ENCODE peak calls at places on chromosomes 5 and 9, in five cellular contexts. T, V, F, Y and U are unnamed samples.

GRCh38 chr9:34382879-34383278 is 6.2 kb upstream of the MYORG start:
- DNase-seq in F (no peak), T (no peak), Y (no peak), V (no peak), U (no peak)

GRCh38 chr5:154298060-154298459 is 107.5 kb downstream of the GALNT10 start:
- DNase-seq in T (no peak), V (no peak), Y (no peak), F (no peak), U (no peak)

GRCh38 chr5:181197326-181197951 is 7.6 kb downstream of the TRIM7 start:
- DNase-seq in Y (no peak), T (no peak), F (no peak), V (no peak), U (no peak)

GRCh38 chr5:88883566-88884434 is 816 bp upstream of the MEF2C start:
- DNase-seq in T (peak), F (peak), V (peak), Y (peak), U (peak)

GRCh38 chr5:85453026-85453349 is 1068.3 kb upstream of the EDIL3 start:
- DNase-seq in Y (peak), V (no peak), T (no peak), F (no peak), U (peak)

GRCh38 chr5:7850533-7851239 is at the start of gene CFAP90:
- DNase-seq in T (peak), Y (peak), F (peak), V (peak), U (peak)

GRCh38 chr5:141496038-141496437 is 7.2 kb downstream of the PCDHGC5 start:
- DNase-seq in Y (no peak), F (no peak), T (no peak), V (peak), U (no peak)

GRCh38 chr9:93681316-93682154 is 105.2 kb downstream of the PHF2 start:
- DNase-seq in F (peak), V (no peak), T (peak), Y (peak), U (no peak)

GRCh38 chr5:38207343-38207742 is 51.0 kb upstream of the EGFLAM start:
- DNase-seq in T (no peak), F (no peak), V (no peak), Y (peak), U (peak)

GRCh38 chr5:167050568-167051214 is 1240.8 kb upstream of the WWC1 start:
- DNase-seq in V (peak), F (no peak), Y (no peak), T (no peak), U (no peak)